ENCODE peak calls at places on chromosomes 12 and 14, in six cellular contexts. C, A, H, E, W and U are unnamed samples.
A peak's percentile ranks its signal among the peaks of the same experiment; 100 is the strongest.

GRCh38 chr14:104355101-104355691 is 216.8 kb downstream of the KIF26A start:
- DNase-seq in C (no peak), A (no peak), H (no peak), E (no peak), W (no peak), U (no peak)

GRCh38 chr14:27528328-27528727 is 930.5 kb upstream of the NOVA1 start:
- DNase-seq in C (peak; percentile 41), A (peak; percentile 30), H (peak; percentile 26), E (peak; percentile 31), W (peak; percentile 57), U (peak; percentile 24)

GRCh38 chr14:61466249-61466904 is 145.0 kb downstream of the PRKCH start:
- DNase-seq in C (peak; percentile 97), A (no peak), H (peak; percentile 88), E (no peak), W (peak; percentile 68), U (peak; percentile 99)

GRCh38 chr14:61521773-61522172 is 173.5 kb upstream of the HIF1A start:
- DNase-seq in C (no peak), A (no peak), H (no peak), E (no peak), W (no peak), U (no peak)

GRCh38 chr12:92396647-92397258 is 251.1 kb upstream of the BTG1 start:
- DNase-seq in C (peak; percentile 56), A (no peak), H (peak; percentile 34), E (no peak), W (no peak), U (no peak)

GRCh38 chr12:86744547-86745212 is 488.5 kb upstream of the MGAT4C start:
- DNase-seq in C (no peak), A (no peak), H (no peak), E (no peak), W (no peak), U (no peak)

GRCh38 chr14:35121887-35122695 is at the start of the genes PPP2R3C and PRORP:
- DNase-seq in C (peak; percentile 96), A (peak; percentile 59), H (peak; percentile 93), E (peak; percentile 84), W (peak; percentile 93), U (peak; percentile 98)

GRCh38 chr12:76284816-76285750 is 63.1 kb downstream of the BBS10 start:
- DNase-seq in C (peak; percentile 60), A (peak; percentile 16), H (peak; percentile 37), E (no peak), W (no peak), U (no peak)